ENCODE peak calls at places on chromosomes 5 and 9, in five cellular contexts. Z, Q, N, A and U are unnamed samples.

GRCh38 chr5:178555005-178555404 is 35.2 kb downstream of the COL23A1 start:
- DNase-seq in Z (no peak), Q (no peak), N (no peak), A (no peak), U (no peak)

GRCh38 chr9:116520218-116520617 is 166.9 kb upstream of the TRIM32 start:
- DNase-seq in Z (no peak), Q (no peak), N (no peak), A (no peak), U (no peak)

GRCh38 chr5:35183243-35183955 is 46.9 kb downstream of the PRLR start:
- DNase-seq in Z (no peak), Q (peak), N (no peak), A (peak), U (no peak)

GRCh38 chr9:93126825-93127368 is 7.2 kb downstream of the NINJ1 start:
- DNase-seq in Z (peak), Q (no peak), N (no peak), A (peak), U (peak)

GRCh38 chr5:39148983-39149534 is 70.3 kb downstream of the FYB1 start:
- DNase-seq in Z (no peak), Q (no peak), N (no peak), A (no peak), U (no peak)

GRCh38 chr9:113616116-113616515 is 152.6 kb downstream of the RGS3 start:
- DNase-seq in Z (no peak), Q (no peak), N (no peak), A (no peak), U (no peak)

GRCh38 chr9:23728736-23729135 is 97.3 kb downstream of the ELAVL2 start:
- DNase-seq in Z (no peak), Q (no peak), N (no peak), A (no peak), U (no peak)

GRCh38 chr9:115633099-115633498 is 515.1 kb upstream of the TNC start:
- DNase-seq in Z (no peak), Q (no peak), N (no peak), A (no peak), U (no peak)

GRCh38 chr9:121692606-121693505 is 41.4 kb downstream of the DAB2IP start:
- DNase-seq in Z (no peak), Q (peak), N (no peak), A (no peak), U (peak)

GRCh38 chr9:126150411-126151030 is 176.1 kb upstream of the MVB12B start:
- DNase-seq in Z (no peak), Q (no peak), N (peak), A (no peak), U (peak)

GRCh38 chr9:27247756-27248155 is 49.2 kb downstream of the EQTN start:
- DNase-seq in Z (no peak), Q (peak), N (peak), A (no peak), U (no peak)

GRCh38 chr9:87701931-87702421 is 23.9 kb upstream of the CTSL start:
- DNase-seq in Z (no peak), Q (no peak), N (no peak), A (no peak), U (no peak)

GRCh38 chr5:115309751-115310370 is 13.4 kb upstream of the CCDC112 start:
- DNase-seq in Z (no peak), Q (no peak), N (no peak), A (no peak), U (no peak)

GRCh38 chr9:134735441-134736175 is 94.0 kb downstream of the COL5A1 start:
- DNase-seq in Z (no peak), Q (no peak), N (no peak), A (peak), U (no peak)